ENCODE peak calls at places on chromosomes 3 and 15, in eight cellular contexts. J, Z, F, L, H, N, G and Y are unnamed samples. For H3K9me3, the result is how much of the 10 kb centered on the place peaks cover.

GRCh38 chr15:64122936-64123351 is 27.2 kb downstream of the SNX1 start:
- DNase-seq in L (no peak), J (no peak), N (no peak), Z (peak), G (no peak), H (no peak), F (no peak), Y (no peak)

GRCh38 chr3:114608293-114608692 is 314.5 kb downstream of the TIGIT start:
- DNase-seq in H (no peak), Z (no peak), N (no peak), L (no peak), F (no peak), G (peak), J (peak), Y (no peak)

GRCh38 chr3:71069797-71070196 is 513.7 kb downstream of the FOXP1 start:
- DNase-seq in Z (peak), G (peak), J (peak), F (no peak), H (peak), L (peak), N (peak), Y (peak)

GRCh38 chr3:74489393-74489792 is 125.1 kb downstream of the CNTN3 start:
- DNase-seq in H (no peak), G (peak), Z (no peak), F (no peak), J (no peak), L (no peak), N (no peak), Y (no peak)

GRCh38 chr3:160437083-160437455 is 12.5 kb downstream of the TRIM59 start:
- DNase-seq in N (no peak), J (no peak), H (no peak), G (no peak), L (no peak), Z (no peak), F (no peak), Y (no peak)

GRCh38 chr3:42745291-42745745 is 27.7 kb downstream of the CCDC13 start:
- DNase-seq in F (no peak), L (no peak), N (no peak), J (no peak), G (no peak), Z (no peak), H (peak), Y (no peak)

GRCh38 chr15:64003182-64003581 is 43.1 kb downstream of the DAPK2 start:
- DNase-seq in F (no peak), Z (no peak), L (no peak), J (no peak), N (no peak), G (no peak), H (no peak), Y (no peak)

GRCh38 chr3:63199606-63200005 is 78.5 kb upstream of the SYNPR start:
- DNase-seq in G (no peak), L (no peak), N (no peak), J (no peak), F (no peak), H (no peak), Z (no peak), Y (no peak)

GRCh38 chr15:32956006-32956405 is 238.2 kb downstream of the GREM1 start:
- DNase-seq in L (peak), H (peak), G (peak), Z (no peak), F (peak), N (no peak), J (peak), Y (no peak)

GRCh38 chr15:45114076-45114750 is at the start of the genes DUOX2 and DUOXA2:
- DNase-seq in H (peak), G (no peak), F (no peak), L (no peak), J (no peak), Z (no peak), N (no peak), Y (no peak)

GRCh38 chr15:62248277-62248974 is 83.3 kb upstream of the C2CD4B start:
- DNase-seq in J (no peak), Z (no peak), H (no peak), G (no peak), N (no peak), L (no peak), F (no peak), Y (no peak)

GRCh38 chr3:153372326-153372725 is 210.3 kb downstream of the RAP2B start:
- DNase-seq in Z (peak), F (no peak), N (no peak), H (no peak), J (peak), G (peak), L (no peak), Y (no peak)

DNA sequence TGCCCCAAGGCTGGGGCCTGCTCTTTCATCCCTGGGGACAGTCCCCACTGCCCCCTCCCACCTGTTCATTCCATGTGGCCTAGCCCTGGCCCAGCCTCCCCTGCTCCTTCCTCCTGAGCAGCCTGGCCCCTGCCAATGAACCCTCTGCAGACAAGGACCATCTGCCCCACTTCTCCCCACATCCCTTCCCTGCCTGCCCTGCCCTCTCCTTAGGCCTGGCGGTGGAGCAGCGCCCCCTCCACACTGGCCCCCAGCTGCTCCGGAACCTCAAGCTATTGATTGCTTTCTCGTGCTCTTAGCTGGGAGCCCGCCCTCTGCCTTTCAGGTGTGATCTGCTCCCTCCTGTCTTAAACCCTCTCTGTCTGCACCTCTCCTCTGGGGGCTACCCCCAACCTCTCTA is 8.0 kb downstream of the PLXNA1 start:
- DNase-seq in L (no peak), G (no peak), N (no peak), Z (no peak), J (no peak), F (no peak), H (no peak), Y (no peak)
- H3K9me3 ChIP-seq in L (under half), G (under half), N (under half), Z (under half), J (under half), F (under half), H (under half), Y (under half)

GRCh38 chr3:110487840-110488239 is 583.8 kb upstream of the NECTIN3 start:
- DNase-seq in J (no peak), Z (no peak), L (no peak), H (no peak), F (no peak), N (no peak), G (no peak), Y (no peak)

GRCh38 chr3:110479676-110480075 is 591.9 kb upstream of the NECTIN3 start:
- DNase-seq in L (no peak), G (no peak), J (no peak), H (no peak), Z (no peak), N (no peak), F (no peak), Y (no peak)

DNA sequence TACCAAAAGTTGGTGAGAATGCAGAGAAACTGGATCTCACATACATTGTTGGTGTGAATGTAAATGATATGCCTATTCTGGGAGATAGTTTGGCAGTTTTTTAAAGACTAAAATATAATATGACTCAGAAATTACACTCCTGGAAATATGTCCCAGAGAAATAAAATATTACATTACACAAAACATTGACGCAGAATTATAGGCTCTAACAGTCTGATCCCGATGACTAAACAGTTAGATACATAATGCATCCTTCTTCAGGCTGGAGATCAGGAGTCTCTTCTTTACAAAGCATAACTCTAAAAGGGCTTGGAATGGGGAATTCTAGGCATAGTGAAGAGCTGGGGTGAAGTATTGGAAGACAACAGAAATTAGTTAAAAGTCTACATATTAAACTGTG is 586.2 kb upstream of the NECTIN3 start:
- DNase-seq in L (no peak), H (no peak), Z (no peak), G (no peak), N (no peak), F (no peak), J (no peak), Y (no peak)
- H3K9me3 ChIP-seq in L (under half), H (half or more), Z (under half), G (under half), N (under half), F (under half), J (under half), Y (under half)

GRCh38 chr3:7487763-7488162 is 626.8 kb downstream of the GRM7 start:
- DNase-seq in L (no peak), Z (no peak), J (no peak), F (no peak), G (no peak), N (no peak), H (no peak), Y (no peak)

GRCh38 chr3:7484636-7485035 is 623.7 kb downstream of the GRM7 start:
- DNase-seq in L (no peak), H (no peak), Z (no peak), N (no peak), F (no peak), J (no peak), G (no peak), Y (no peak)

DNA sequence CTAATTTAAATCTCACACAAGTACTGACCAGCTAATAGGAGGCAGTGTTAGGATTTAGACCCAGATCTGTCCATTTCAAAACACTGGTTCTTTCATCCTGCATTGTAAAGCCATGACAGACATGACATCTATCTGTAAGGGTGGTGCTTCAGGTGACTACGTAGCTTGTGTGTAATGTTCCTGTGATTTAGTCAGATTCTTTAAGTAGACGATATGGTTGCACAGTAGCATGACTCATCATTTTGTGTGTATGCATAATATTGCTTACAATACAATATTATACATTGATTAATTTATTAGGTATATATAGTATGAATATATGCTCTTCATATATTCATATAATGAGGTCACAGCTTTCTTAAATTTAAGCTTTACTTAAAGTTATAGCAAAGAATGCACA is 628.5 kb downstream of the GRM7 start:
- DNase-seq in N (no peak), J (no peak), G (no peak), Z (no peak), L (no peak), F (no peak), H (no peak), Y (no peak)
- H3K9me3 ChIP-seq in N (under half), J (under half), G (under half), Z (under half), L (under half), F (under half), H (under half), Y (under half)

GRCh38 chr3:197238842-197239241 is 59.6 kb downstream of the DLG1 start:
- DNase-seq in J (no peak), Z (no peak), G (no peak), F (no peak), N (no peak), L (no peak), H (no peak), Y (no peak)
- H3K9me3 ChIP-seq in J (under half), Z (under half), G (under half), F (under half), N (under half), L (under half), H (half or more), Y (under half)

GRCh38 chr3:7070461-7070860 is 209.5 kb downstream of the GRM7 start:
- DNase-seq in G (no peak), N (no peak), H (no peak), F (no peak), Z (no peak), J (no peak), L (no peak), Y (no peak)

GRCh38 chr3:7074217-7074616 is 213.3 kb downstream of the GRM7 start:
- DNase-seq in L (no peak), G (no peak), F (no peak), H (no peak), J (no peak), N (no peak), Z (no peak), Y (no peak)

GRCh38 chr3:7075120-7075519 is 214.2 kb downstream of the GRM7 start:
- DNase-seq in F (no peak), L (no peak), G (no peak), Z (no peak), N (no peak), J (no peak), H (no peak), Y (no peak)

GRCh38 chr3:7075901-7076300 is 215.0 kb downstream of the GRM7 start:
- DNase-seq in J (no peak), G (no peak), N (no peak), L (no peak), Z (no peak), F (no peak), H (no peak), Y (no peak)
- H3K9me3 ChIP-seq in J (under half), G (under half), N (under half), L (under half), Z (under half), F (under half), H (under half), Y (under half)

GRCh38 chr15:25287823-25288222 is 151.0 kb downstream of the UBE3A start:
- DNase-seq in J (no peak), H (no peak), F (no peak), G (no peak), L (no peak), N (no peak), Z (no peak), Y (no peak)
- H3K9me3 ChIP-seq in J (under half), H (under half), F (under half), G (under half), L (under half), N (under half), Z (under half), Y (under half)